ENCODE peak calls at places on chromosomes 11 and 22, in seven cellular contexts. One of them, this sample, is unnamed.

GRCh38 chr22:24102366-24103200 is 78.7 kb upstream of the SUSD2 start:
- DNase-seq in neuronal stem cell: no peak
- DNase-seq in trophoblast cell: no peak
- DNase-seq in H1: no peak
- DNase-seq in IMR-90: no peak
- DNase-seq in mesendoderm: no peak
- DNase-seq in H9: no peak
- DNase-seq in this sample: no peak

GRCh38 chr11:9759519-9760179 is 95.8 kb downstream of the SWAP70 start:
- DNase-seq in H9: no peak
- DNase-seq in neuronal stem cell: no peak
- DNase-seq in trophoblast cell: peak; percentile 98
- DNase-seq in H1: no peak
- DNase-seq in IMR-90: peak; percentile 100
- DNase-seq in mesendoderm: no peak
- DNase-seq in this sample: peak; percentile 99

GRCh38 chr11:94974178-94974577 is 669 bp downstream of the KDM4D start:
- DNase-seq in neuronal stem cell: no peak
- DNase-seq in mesendoderm: no peak
- DNase-seq in trophoblast cell: no peak
- DNase-seq in H9: no peak
- DNase-seq in H1: no peak
- DNase-seq in IMR-90: no peak
- DNase-seq in this sample: no peak

GRCh38 chr11:117837070-117837776 is 12.7 kb upstream of the FXYD2 start:
- DNase-seq in IMR-90: no peak
- DNase-seq in trophoblast cell: no peak
- DNase-seq in H1: no peak
- DNase-seq in H9: peak; percentile 23
- DNase-seq in mesendoderm: peak; percentile 59
- DNase-seq in neuronal stem cell: no peak
- DNase-seq in this sample: no peak

GRCh38 chr11:125312812-125313211 is 148.3 kb downstream of the PKNOX2 start:
- DNase-seq in trophoblast cell: no peak
- DNase-seq in IMR-90: no peak
- DNase-seq in H1: no peak
- DNase-seq in neuronal stem cell: no peak
- DNase-seq in mesendoderm: no peak
- DNase-seq in H9: no peak
- DNase-seq in this sample: no peak

GRCh38 chr11:129853508-129854228 is 38.0 kb downstream of the TMEM45B start:
- DNase-seq in mesendoderm: no peak
- DNase-seq in IMR-90: peak; percentile 49
- DNase-seq in H1: no peak
- DNase-seq in trophoblast cell: peak; percentile 19
- DNase-seq in neuronal stem cell: no peak
- DNase-seq in H9: no peak
- DNase-seq in this sample: peak; percentile 24

GRCh38 chr22:48955351-48956311 is 872.0 kb downstream of the BRD1 start:
- DNase-seq in H9: peak; percentile 14
- DNase-seq in trophoblast cell: no peak
- DNase-seq in mesendoderm: no peak
- DNase-seq in H1: peak; percentile 42
- DNase-seq in neuronal stem cell: no peak
- DNase-seq in IMR-90: no peak
- DNase-seq in this sample: no peak

GRCh38 chr22:21632931-21633330 is 371 bp downstream of the CCDC116 start:
- DNase-seq in IMR-90: no peak
- DNase-seq in H9: no peak
- DNase-seq in mesendoderm: no peak
- DNase-seq in neuronal stem cell: no peak
- DNase-seq in trophoblast cell: no peak
- DNase-seq in H1: no peak
- DNase-seq in this sample: no peak

GRCh38 chr22:27748355-27749168 is 53.0 kb downstream of the MN1 start:
- DNase-seq in trophoblast cell: peak; percentile 8
- DNase-seq in mesendoderm: peak; percentile 67
- DNase-seq in IMR-90: peak; percentile 58
- DNase-seq in H9: peak; percentile 77
- DNase-seq in H1: peak; percentile 72
- DNase-seq in neuronal stem cell: peak; percentile 31
- DNase-seq in this sample: peak; percentile 81

GRCh38 chr11:67495234-67496005 is 9.7 kb downstream of the PITPNM1 start:
- DNase-seq in H9: no peak
- DNase-seq in IMR-90: no peak
- DNase-seq in H1: no peak
- DNase-seq in trophoblast cell: no peak
- DNase-seq in mesendoderm: no peak
- DNase-seq in neuronal stem cell: no peak
- DNase-seq in this sample: no peak

GRCh38 chr11:1970956-1971355 is 23.8 kb downstream of the MRPL23 start:
- DNase-seq in H9: no peak
- DNase-seq in neuronal stem cell: no peak
- DNase-seq in IMR-90: no peak
- DNase-seq in H1: no peak
- DNase-seq in mesendoderm: no peak
- DNase-seq in trophoblast cell: no peak
- DNase-seq in this sample: no peak

GRCh38 chr22:50705851-50706351 is 32.1 kb upstream of the ACR start:
- DNase-seq in H1: no peak
- DNase-seq in IMR-90: no peak
- DNase-seq in neuronal stem cell: no peak
- DNase-seq in trophoblast cell: no peak
- DNase-seq in mesendoderm: no peak
- DNase-seq in H9: no peak
- DNase-seq in this sample: no peak

GRCh38 chr11:73414977-73415492 is 38.8 kb downstream of the RELT start:
- DNase-seq in H1: no peak
- DNase-seq in H9: no peak
- DNase-seq in trophoblast cell: no peak
- DNase-seq in mesendoderm: no peak
- DNase-seq in IMR-90: peak; percentile 79
- DNase-seq in neuronal stem cell: no peak
- DNase-seq in this sample: peak; percentile 85

GRCh38 chr11:47631473-47631872 is 10.9 kb downstream of the MTCH2 start:
- DNase-seq in IMR-90: peak; percentile 19
- DNase-seq in trophoblast cell: peak; percentile 93
- DNase-seq in H9: no peak
- DNase-seq in neuronal stem cell: no peak
- DNase-seq in H1: no peak
- DNase-seq in mesendoderm: no peak
- DNase-seq in this sample: peak; percentile 32

GRCh38 chr22:19819209-19819910 is 35.3 kb downstream of the GNB1L start:
- DNase-seq in H9: no peak
- DNase-seq in mesendoderm: no peak
- DNase-seq in trophoblast cell: no peak
- DNase-seq in neuronal stem cell: no peak
- DNase-seq in H1: peak; percentile 34
- DNase-seq in IMR-90: no peak
- DNase-seq in this sample: no peak

GRCh38 chr11:10680956-10681487 is 12.5 kb downstream of the IRAG1 start:
- DNase-seq in H1: no peak
- DNase-seq in mesendoderm: no peak
- DNase-seq in trophoblast cell: no peak
- DNase-seq in IMR-90: peak; percentile 62
- DNase-seq in H9: no peak
- DNase-seq in neuronal stem cell: no peak
- DNase-seq in this sample: peak; percentile 42

GRCh38 chr22:20244744-20245576 is 23.2 kb downstream of the RTN4R start:
- DNase-seq in neuronal stem cell: no peak
- DNase-seq in IMR-90: no peak
- DNase-seq in trophoblast cell: no peak
- DNase-seq in H1: no peak
- DNase-seq in H9: no peak
- DNase-seq in mesendoderm: no peak
- DNase-seq in this sample: no peak

GRCh38 chr11:130261546-130261945 is 53.2 kb downstream of the ZBTB44 start:
- DNase-seq in IMR-90: no peak
- DNase-seq in neuronal stem cell: no peak
- DNase-seq in H1: no peak
- DNase-seq in H9: no peak
- DNase-seq in trophoblast cell: no peak
- DNase-seq in mesendoderm: no peak
- DNase-seq in this sample: no peak

GRCh38 chr11:106021181-106021966 is 666 bp downstream of the MSANTD4 start:
- DNase-seq in trophoblast cell: peak; percentile 16
- DNase-seq in H9: no peak
- DNase-seq in IMR-90: peak; percentile 56
- DNase-seq in neuronal stem cell: no peak
- DNase-seq in mesendoderm: no peak
- DNase-seq in H1: no peak
- DNase-seq in this sample: peak; percentile 70

GRCh38 chr22:30705710-30706651 is 11.3 kb downstream of the OSBP2 start:
- DNase-seq in neuronal stem cell: no peak
- DNase-seq in H1: no peak
- DNase-seq in mesendoderm: peak; percentile 84
- DNase-seq in H9: no peak
- DNase-seq in trophoblast cell: no peak
- DNase-seq in IMR-90: peak; percentile 80
- DNase-seq in this sample: no peak
- H3K23ac ChIP-seq in neuronal stem cell: no peak overlapping the region
- H3K23ac ChIP-seq in H1: no peak overlapping the region
- H3K23ac ChIP-seq in mesendoderm: no peak overlapping the region
- H3K23ac ChIP-seq in H9: no peak overlapping the region
- H3K23ac ChIP-seq in trophoblast cell: no peak overlapping the region
- H3K23ac ChIP-seq in IMR-90: no peak overlapping the region
- H3K23ac ChIP-seq in this sample: no peak overlapping the region

GRCh38 chr11:34501962-34502361 is 11.6 kb downstream of the ELF5 start:
- DNase-seq in neuronal stem cell: no peak
- DNase-seq in trophoblast cell: no peak
- DNase-seq in mesendoderm: no peak
- DNase-seq in IMR-90: no peak
- DNase-seq in H9: no peak
- DNase-seq in H1: no peak
- DNase-seq in this sample: no peak
- H3K23ac ChIP-seq in neuronal stem cell: no peak overlapping the region
- H3K23ac ChIP-seq in trophoblast cell: no peak overlapping the region
- H3K23ac ChIP-seq in mesendoderm: no peak overlapping the region
- H3K23ac ChIP-seq in IMR-90: no peak overlapping the region
- H3K23ac ChIP-seq in H9: no peak overlapping the region
- H3K23ac ChIP-seq in H1: no peak overlapping the region
- H3K23ac ChIP-seq in this sample: no peak overlapping the region

GRCh38 chr11:103733889-103734288 is 302.6 kb upstream of the DDI1 start:
- DNase-seq in neuronal stem cell: no peak
- DNase-seq in IMR-90: no peak
- DNase-seq in H1: no peak
- DNase-seq in trophoblast cell: no peak
- DNase-seq in H9: no peak
- DNase-seq in mesendoderm: no peak
- DNase-seq in this sample: no peak
- H3K23ac ChIP-seq in neuronal stem cell: no peak overlapping the region
- H3K23ac ChIP-seq in IMR-90: no peak overlapping the region
- H3K23ac ChIP-seq in H1: no peak overlapping the region
- H3K23ac ChIP-seq in trophoblast cell: no peak overlapping the region
- H3K23ac ChIP-seq in H9: no peak overlapping the region
- H3K23ac ChIP-seq in mesendoderm: no peak overlapping the region
- H3K23ac ChIP-seq in this sample: no peak overlapping the region

GRCh38 chr22:35923026-35923425 is 105.6 kb downstream of the RBFOX2 start:
- DNase-seq in IMR-90: no peak
- DNase-seq in trophoblast cell: peak; percentile 63
- DNase-seq in mesendoderm: no peak
- DNase-seq in H1: no peak
- DNase-seq in neuronal stem cell: no peak
- DNase-seq in H9: no peak
- DNase-seq in this sample: no peak

GRCh38 chr22:35930933-35931332 is 97.7 kb downstream of the RBFOX2 start:
- DNase-seq in mesendoderm: peak; percentile 78
- DNase-seq in H9: no peak
- DNase-seq in neuronal stem cell: peak; percentile 20
- DNase-seq in H1: no peak
- DNase-seq in IMR-90: peak; percentile 80
- DNase-seq in trophoblast cell: peak; percentile 64
- DNase-seq in this sample: peak; percentile 83

DNA sequence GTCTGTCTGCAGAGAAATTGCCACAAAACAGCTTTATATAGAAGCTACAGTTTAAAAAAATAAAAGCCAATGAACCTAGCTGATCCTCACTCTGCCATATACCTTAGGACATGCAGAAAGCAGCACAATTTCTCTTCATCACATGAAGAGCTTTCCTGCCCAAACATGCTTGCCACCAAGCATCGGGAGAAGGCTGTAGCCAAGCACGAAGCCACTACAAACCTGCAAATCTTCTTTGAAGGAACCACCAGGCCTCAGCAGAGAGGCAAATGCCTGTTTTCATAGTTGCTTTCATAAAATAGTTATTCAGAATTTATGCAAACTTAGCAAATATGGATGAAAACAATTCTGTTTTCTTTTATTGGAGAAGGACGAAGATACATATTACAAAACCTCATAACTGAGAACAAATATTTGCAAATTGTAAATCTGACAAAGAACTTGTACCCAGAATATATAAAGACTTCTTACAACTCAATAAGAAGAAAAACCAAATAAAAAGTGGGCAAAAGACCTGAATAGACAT is 100.3 kb downstream of the RBFOX2 start:
- DNase-seq in trophoblast cell: no peak
- DNase-seq in H9: no peak
- DNase-seq in H1: no peak
- DNase-seq in mesendoderm: no peak
- DNase-seq in IMR-90: no peak
- DNase-seq in neuronal stem cell: no peak
- DNase-seq in this sample: no peak
- H3K23ac ChIP-seq in trophoblast cell: no peak overlapping the region
- H3K23ac ChIP-seq in H9: no peak overlapping the region
- H3K23ac ChIP-seq in H1: no peak overlapping the region
- H3K23ac ChIP-seq in mesendoderm: no peak overlapping the region
- H3K23ac ChIP-seq in IMR-90: peak overlapping the region; percentile 77
- H3K23ac ChIP-seq in neuronal stem cell: no peak overlapping the region
- H3K23ac ChIP-seq in this sample: no peak overlapping the region

GRCh38 chr11:12664410-12664809 is 9.8 kb upstream of the TEAD1 start:
- DNase-seq in H9: no peak
- DNase-seq in neuronal stem cell: no peak
- DNase-seq in H1: no peak
- DNase-seq in IMR-90: peak; percentile 56
- DNase-seq in mesendoderm: no peak
- DNase-seq in trophoblast cell: peak; percentile 33
- DNase-seq in this sample: no peak

GRCh38 chr11:12666905-12667304 is 7.3 kb upstream of the TEAD1 start:
- DNase-seq in IMR-90: no peak
- DNase-seq in mesendoderm: no peak
- DNase-seq in H1: no peak
- DNase-seq in trophoblast cell: no peak
- DNase-seq in H9: no peak
- DNase-seq in neuronal stem cell: no peak
- DNase-seq in this sample: no peak

GRCh38 chr11:12657336-12657735 is 16.9 kb upstream of the TEAD1 start:
- DNase-seq in neuronal stem cell: no peak
- DNase-seq in mesendoderm: no peak
- DNase-seq in H1: no peak
- DNase-seq in H9: no peak
- DNase-seq in trophoblast cell: peak; percentile 80
- DNase-seq in IMR-90: no peak
- DNase-seq in this sample: no peak

GRCh38 chr11:12657981-12658380 is 16.2 kb upstream of the TEAD1 start:
- DNase-seq in H1: no peak
- DNase-seq in IMR-90: no peak
- DNase-seq in trophoblast cell: peak; percentile 97
- DNase-seq in H9: no peak
- DNase-seq in mesendoderm: no peak
- DNase-seq in neuronal stem cell: no peak
- DNase-seq in this sample: no peak

GRCh38 chr11:12662101-12662500 is 12.1 kb upstream of the TEAD1 start:
- DNase-seq in trophoblast cell: no peak
- DNase-seq in IMR-90: no peak
- DNase-seq in neuronal stem cell: no peak
- DNase-seq in mesendoderm: no peak
- DNase-seq in H1: no peak
- DNase-seq in H9: no peak
- DNase-seq in this sample: no peak
- H3K23ac ChIP-seq in trophoblast cell: no peak overlapping the region
- H3K23ac ChIP-seq in IMR-90: no peak overlapping the region
- H3K23ac ChIP-seq in neuronal stem cell: no peak overlapping the region
- H3K23ac ChIP-seq in mesendoderm: no peak overlapping the region
- H3K23ac ChIP-seq in H1: no peak overlapping the region
- H3K23ac ChIP-seq in H9: no peak overlapping the region
- H3K23ac ChIP-seq in this sample: no peak overlapping the region

This sample was measured in mesenchymal stem cell.